ENCODE peak calls at places on chromosomes 1 and 21, in five cellular contexts. W is NCI-H460, H is HFF-Myc, P is IMR-90, J is ascending aorta. Q is an unnamed sample.

GRCh38 chr1:65992160-65993046 is 199.7 kb downstream of the PDE4B start:
- DNase-seq in W (peak), H (no peak), P (no peak), J (no peak), Q (no peak)

GRCh38 chr1:236471653-236472052 is 52.1 kb upstream of the LGALS8 start:
- DNase-seq in W (no peak), H (no peak), P (no peak), J (no peak), Q (no peak)

GRCh38 chr1:75991497-75992114 is 59.4 kb upstream of the ASB17 start:
- DNase-seq in W (peak), H (peak), P (peak), J (peak), Q (peak)

GRCh38 chr1:3295846-3296245 is 158.6 kb upstream of the ARHGEF16 start:
- DNase-seq in W (no peak), H (no peak), P (no peak), J (no peak), Q (no peak)

GRCh38 chr1:173354937-173355280 is 122.2 kb upstream of the PRDX6 start:
- DNase-seq in W (no peak), H (no peak), P (no peak), J (no peak), Q (no peak)

GRCh38 chr1:26994020-26994745 is 691 bp downstream of the TRNP1 start:
- DNase-seq in W (no peak), H (no peak), P (no peak), J (no peak), Q (no peak)

GRCh38 chr1:237677979-237678378 is 212.7 kb downstream of the ZP4 start:
- DNase-seq in W (peak), H (no peak), P (peak), J (no peak), Q (no peak)

GRCh38 chr1:12180315-12180714 is 13.5 kb downstream of the TNFRSF1B start:
- DNase-seq in W (no peak), H (no peak), P (no peak), J (peak), Q (no peak)

GRCh38 chr1:237879195-237879594 is 11.5 kb downstream of the ZP4 start:
- DNase-seq in W (no peak), H (no peak), P (peak), J (no peak), Q (no peak)

GRCh38 chr1:183093821-183094287 is 70.6 kb downstream of the LAMC1 start:
- DNase-seq in W (peak), H (peak), P (peak), J (no peak), Q (no peak)

GRCh38 chr1:12697406-12697805 is 18.5 kb upstream of the AADACL3 start:
- DNase-seq in W (no peak), H (peak), P (no peak), J (no peak), Q (no peak)

GRCh38 chr1:167439301-167439988 is 78.9 kb downstream of the CD247 start:
- DNase-seq in W (no peak), H (no peak), P (peak), J (no peak), Q (peak)

GRCh38 chr1:59972216-59972924 is 45.8 kb upstream of the CYP2J2 start:
- DNase-seq in W (no peak), H (no peak), P (peak), J (no peak), Q (no peak)

GRCh38 chr1:114105401-114105979 is 48.2 kb downstream of the SYT6 start:
- DNase-seq in W (no peak), H (peak), P (no peak), J (no peak), Q (no peak)

GRCh38 chr1:37795340-37796110 is 1.9 kb downstream of the MANEAL start:
- DNase-seq in W (no peak), H (no peak), P (peak), J (no peak), Q (peak)

GRCh38 chr1:155321577-155322497 is 1.1 kb downstream of the RUSC1 start:
- DNase-seq in W (no peak), H (no peak), P (no peak), J (no peak), Q (peak)

GRCh38 chr1:2250721-2251281 is 22.7 kb downstream of the SKI start:
- DNase-seq in W (no peak), H (no peak), P (no peak), J (no peak), Q (no peak)

GRCh38 chr1:86441997-86442396 is 18.0 kb downstream of the CLCA2 start:
- DNase-seq in W (no peak), H (no peak), P (no peak), J (no peak), Q (no peak)

GRCh38 chr1:212915245-212916091 is 34.9 kb upstream of the VASH2 start:
- DNase-seq in W (no peak), H (no peak), P (peak), J (no peak), Q (peak)

GRCh38 chr1:170164103-170164763 is 18.5 kb downstream of the NTMT2 start:
- DNase-seq in W (no peak), H (no peak), P (no peak), J (no peak), Q (no peak)

GRCh38 chr1:172818841-172819527 is 160.1 kb downstream of the FASLG start:
- DNase-seq in W (no peak), H (no peak), P (no peak), J (no peak), Q (peak)

GRCh38 chr1:202416641-202417040 is 68.1 kb downstream of the PPP1R12B start:
- DNase-seq in W (no peak), H (no peak), P (peak), J (no peak), Q (no peak)

GRCh38 chr1:221335161-221336101 is 406.5 kb downstream of the DUSP10 start:
- DNase-seq in W (peak), H (peak), P (peak), J (no peak), Q (no peak)

GRCh38 chr21:45963225-45963555 is 18.4 kb upstream of the COL6A1 start:
- DNase-seq in W (no peak), H (no peak), P (peak), J (no peak), Q (no peak)

GRCh38 chr1:210373628-210373877 is 44.9 kb downstream of the HHAT start:
- DNase-seq in W (no peak), H (no peak), P (no peak), J (no peak), Q (no peak)

GRCh38 chr1:182197555-182197954 is 136.0 kb upstream of the ZNF648 start:
- DNase-seq in W (no peak), H (no peak), P (no peak), J (no peak), Q (no peak)

GRCh38 chr21:36236052-36236730 is 79.6 kb downstream of the DOP1B start:
- DNase-seq in W (no peak), H (no peak), P (no peak), J (no peak), Q (peak)

GRCh38 chr1:227779021-227779441 is 36.4 kb upstream of the PRSS38 start:
- DNase-seq in W (no peak), H (no peak), P (no peak), J (no peak), Q (no peak)

GRCh38 chr1:93489756-93490155 is 41.8 kb downstream of the FNBP1L start:
- DNase-seq in W (no peak), H (no peak), P (peak), J (no peak), Q (no peak)

GRCh38 chr1:154325583-154326545 is 539 bp downstream of the ATP8B2 start:
- DNase-seq in W (peak), H (peak), P (peak), J (no peak), Q (peak)

GRCh38 chr1:166304131-166304530 is 137.3 kb upstream of the FAM78B start:
- DNase-seq in W (no peak), H (no peak), P (no peak), J (no peak), Q (no peak)

GRCh38 chr1:147235822-147236221 is 6.7 kb upstream of the CHD1L start:
- DNase-seq in W (no peak), H (no peak), P (no peak), J (no peak), Q (no peak)

GRCh38 chr1:63316540-63316939 is 5.8 kb upstream of the FOXD3 start:
- DNase-seq in W (no peak), H (no peak), P (no peak), J (no peak), Q (no peak)

GRCh38 chr1:166471359-166471758 is 304.6 kb upstream of the FAM78B start:
- DNase-seq in W (no peak), H (no peak), P (no peak), J (no peak), Q (no peak)

GRCh38 chr1:46341222-46342083 is 846 bp downstream of the NSUN4 start:
- DNase-seq in W (no peak), H (no peak), P (no peak), J (no peak), Q (no peak)